ENCODE peak calls at places on chromosomes 16 and 17, in ten cellular contexts. X is mucosa of gallbladder; C is HTR-8/SVneo; Q is NCI-H1930; T is fibroblast of lung; G is tibial nerve; R is H4; J is bronchial epithelial cell; M is G401; Z is stimulated activated CD8-positive, alpha-beta memory T cell treated with anti-CD3 and anti-CD28 coated beads, Interleukin-4, amount 100 ng/mL, for 24 hours. U is an unnamed sample.

GRCh38 chr16:56608876-56609462 is 585 bp downstream of the MT2A start:
- DNase-seq in Q (no peak), M (peak), X (no peak), G (no peak), J (peak), C (no peak), Z (no peak), T (no peak), R (no peak), U (no peak)

GRCh38 chr16:55008836-55009510 is 78.3 kb downstream of the IRX5 start:
- DNase-seq in M (no peak), C (no peak), J (no peak), R (no peak), Z (no peak), T (no peak), G (no peak), Q (no peak), X (no peak), U (no peak)

GRCh38 chr16:5944971-5945370 is 847.4 kb upstream of the EEF2KMT start:
- DNase-seq in G (no peak), R (no peak), Z (no peak), M (no peak), T (no peak), X (no peak), C (no peak), Q (no peak), J (peak), U (no peak)

GRCh38 chr16:57109500-57110105 is 17.2 kb downstream of the CPNE2 start:
- DNase-seq in Z (no peak), C (no peak), Q (no peak), R (no peak), J (no peak), G (no peak), X (no peak), M (no peak), T (no peak), U (no peak)

GRCh38 chr16:14464796-14465195 is 165.3 kb downstream of the PARN start:
- DNase-seq in Q (no peak), T (no peak), C (no peak), R (no peak), G (no peak), M (no peak), X (no peak), J (peak), Z (no peak), U (no peak)

GRCh38 chr16:88842806-88843205 is 13.9 kb downstream of the GALNS start:
- DNase-seq in X (no peak), C (no peak), T (no peak), G (no peak), J (no peak), R (no peak), Q (no peak), Z (no peak), M (no peak), U (no peak)

GRCh38 chr17:75241502-75241901 is 19.9 kb downstream of the GGA3 start:
- DNase-seq in M (no peak), G (no peak), X (no peak), C (no peak), T (no peak), Z (no peak), R (no peak), J (no peak), Q (no peak), U (no peak)

GRCh38 chr16:58638148-58639036 is 8.8 kb upstream of the CNOT1 start:
- DNase-seq in Z (no peak), M (peak), C (peak), X (no peak), Q (no peak), J (peak), R (peak), T (peak), G (peak), U (peak)

GRCh38 chr17:80652751-80653330 is 108.2 kb downstream of the RPTOR start:
- DNase-seq in G (no peak), R (no peak), Z (no peak), Q (no peak), X (no peak), J (no peak), T (no peak), C (no peak), M (no peak), U (no peak)